ENCODE peak calls at places on chromosomes 5 and 9, in eight cellular contexts. Q, U, O, Y, B, J, E and M are unnamed samples.

GRCh38 chr9:99345936-99346335 is 123.9 kb downstream of the SEC61B start:
- DNase-seq in B (no peak), E (no peak), Q (no peak), J (no peak), Y (no peak), O (no peak), U (peak; percentile 60), M (peak; percentile 79)

GRCh38 chr5:145792840-145793239 is 42.3 kb downstream of the PRELID2 start:
- DNase-seq in E (no peak), B (no peak), J (no peak), O (no peak), Q (no peak), Y (no peak), U (no peak), M (no peak)

GRCh38 chr5:117519957-117520500 is 945.4 kb upstream of the SEMA6A start:
- DNase-seq in E (no peak), J (no peak), Y (no peak), B (no peak), Q (no peak), U (no peak), O (no peak), M (no peak)

GRCh38 chr9:19104528-19105282 is 2.0 kb upstream of the HAUS6 start:
- DNase-seq in J (no peak), Q (no peak), Y (no peak), B (peak; percentile 36), E (no peak), U (no peak), O (no peak), M (no peak)

GRCh38 chr5:72355706-72356299 is 35.6 kb downstream of the PTCD2 start:
- DNase-seq in E (no peak), J (no peak), U (peak; percentile 35), O (no peak), Y (peak; percentile 52), B (peak; percentile 19), Q (peak; percentile 23), M (peak; percentile 38)

GRCh38 chr9:38233343-38233742 is 159.2 kb upstream of the ALDH1B1 start:
- DNase-seq in U (no peak), O (no peak), B (no peak), J (no peak), Y (no peak), E (no peak), Q (no peak), M (no peak)

GRCh38 chr5:54462281-54462680 is 6.8 kb downstream of the HSPB3 start:
- DNase-seq in J (no peak), Y (no peak), B (no peak), O (no peak), E (no peak), U (no peak), Q (no peak), M (no peak)

GRCh38 chr5:3958389-3958788 is 362.8 kb downstream of the IRX1 start:
- DNase-seq in E (no peak), Q (no peak), Y (no peak), B (no peak), J (no peak), O (no peak), U (no peak), M (no peak)

GRCh38 chr9:20462410-20462809 is 159.9 kb downstream of the MLLT3 start:
- DNase-seq in Q (no peak), O (no peak), B (no peak), Y (no peak), J (no peak), U (no peak), E (no peak), M (no peak)

GRCh38 chr5:172505403-172505759 is 51.1 kb upstream of the SH3PXD2B start:
- DNase-seq in O (peak; percentile 4), E (no peak), U (no peak), B (no peak), J (peak; percentile 16), Y (no peak), Q (no peak), M (no peak)

GRCh38 chr9:137740311-137740710 is 121.5 kb downstream of the EHMT1 start:
- DNase-seq in O (no peak), Q (peak; percentile 54), E (peak; percentile 4), U (peak; percentile 76), J (no peak), Y (peak; percentile 66), B (no peak), M (peak; percentile 62)

GRCh38 chr9:93895535-93895934 is 59.6 kb downstream of the BARX1 start:
- DNase-seq in Q (peak; percentile 4), O (no peak), J (peak; percentile 5), Y (no peak), U (no peak), B (no peak), E (no peak), M (no peak)

GRCh38 chr5:128665747-128666355 is 127.8 kb upstream of the FBN2 start:
- DNase-seq in J (no peak), B (no peak), U (no peak), Y (no peak), Q (no peak), E (no peak), O (no peak), M (no peak)

GRCh38 chr5:128669803-128670202 is 131.8 kb upstream of the FBN2 start:
- DNase-seq in U (no peak), O (no peak), Y (no peak), Q (no peak), J (no peak), E (no peak), B (no peak), M (peak; percentile 64)

GRCh38 chr5:128667751-128668150 is 129.7 kb upstream of the FBN2 start:
- DNase-seq in B (no peak), O (no peak), J (no peak), U (no peak), E (no peak), Y (no peak), Q (no peak), M (peak; percentile 10)

GRCh38 chr5:128668921-128669320 is 130.9 kb upstream of the FBN2 start:
- DNase-seq in U (no peak), B (no peak), O (no peak), Q (no peak), J (no peak), Y (no peak), E (no peak), M (peak; percentile 51)

GRCh38 chr5:128667148-128667547 is 129.1 kb upstream of the FBN2 start:
- DNase-seq in Y (peak; percentile 18), J (no peak), B (no peak), E (no peak), U (no peak), O (no peak), Q (no peak), M (no peak)
- TF ChIP-seq CTCF in Y (peak; percentile 39), J (peak; percentile 31), B (no peak), E (no peak), U (no peak), O (no peak), Q (peak; percentile 48), M (no peak)

DNA sequence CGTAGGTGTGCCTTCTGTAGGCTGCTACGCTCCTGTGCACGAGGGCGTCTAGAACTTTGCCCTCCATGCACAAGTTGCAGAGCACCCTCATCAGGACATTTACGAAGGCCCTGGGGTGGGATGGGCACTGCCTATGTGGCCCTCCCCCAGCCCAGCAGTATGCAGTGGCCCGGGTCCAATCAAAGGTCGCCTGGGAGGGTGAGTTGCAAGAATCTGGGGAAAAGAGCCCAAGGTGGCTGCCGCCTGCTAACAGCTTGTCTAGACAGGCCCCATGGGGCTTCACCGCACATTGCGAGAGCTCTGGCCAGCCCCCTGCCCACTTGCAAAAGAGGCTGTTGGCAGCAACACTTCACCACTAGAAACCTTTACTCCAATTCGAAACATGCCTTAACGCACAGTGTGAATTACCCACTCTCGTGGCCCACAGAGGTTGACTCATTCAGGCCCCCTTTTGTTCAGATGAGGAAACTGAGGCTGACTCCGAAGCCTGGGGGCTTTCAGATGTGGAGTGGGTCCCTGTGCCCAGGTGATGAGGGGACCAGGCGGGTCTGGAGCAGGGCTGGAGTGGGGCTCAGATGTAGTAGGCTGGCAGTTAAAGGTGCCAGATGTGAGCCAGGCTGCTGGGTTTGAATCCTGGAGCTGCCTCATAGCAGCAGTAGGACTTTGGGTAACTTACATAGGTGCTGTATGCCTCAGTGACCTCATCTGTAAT is 31.8 kb upstream of the IL17B start:
- DNase-seq in Y (no peak), U (peak; percentile 65), E (no peak), O (no peak), B (no peak), Q (no peak), J (no peak), M (no peak)
- H3K4me3 ChIP-seq in Y (no peak overlapping the region), U (peak overlapping the region; percentile 86), E (peak overlapping the region; percentile 87), O (peak overlapping the region; percentile 50), B (no peak overlapping the region), Q (peak overlapping the region; percentile 63), J (peak overlapping the region; percentile 48), M (no peak overlapping the region)

GRCh38 chr5:1734908-1735289 is 64.7 kb downstream of the MRPL36 start:
- DNase-seq in Q (no peak), B (no peak), E (no peak), O (no peak), J (no peak), U (no peak), Y (no peak), M (no peak)

GRCh38 chr5:1735320-1735970 is 64.2 kb downstream of the MRPL36 start:
- DNase-seq in J (no peak), Q (no peak), E (no peak), Y (no peak), B (no peak), O (no peak), U (no peak), M (no peak)

GRCh38 chr5:1737790-1738405 is 61.7 kb downstream of the MRPL36 start:
- DNase-seq in Q (no peak), J (no peak), B (peak; percentile 49), U (peak; percentile 23), Y (no peak), E (no peak), O (no peak), M (peak; percentile 42)

GRCh38 chr5:1736065-1736464 is 63.6 kb downstream of the MRPL36 start:
- DNase-seq in O (no peak), Q (no peak), B (no peak), Y (no peak), E (no peak), U (no peak), J (no peak), M (no peak)

DNA sequence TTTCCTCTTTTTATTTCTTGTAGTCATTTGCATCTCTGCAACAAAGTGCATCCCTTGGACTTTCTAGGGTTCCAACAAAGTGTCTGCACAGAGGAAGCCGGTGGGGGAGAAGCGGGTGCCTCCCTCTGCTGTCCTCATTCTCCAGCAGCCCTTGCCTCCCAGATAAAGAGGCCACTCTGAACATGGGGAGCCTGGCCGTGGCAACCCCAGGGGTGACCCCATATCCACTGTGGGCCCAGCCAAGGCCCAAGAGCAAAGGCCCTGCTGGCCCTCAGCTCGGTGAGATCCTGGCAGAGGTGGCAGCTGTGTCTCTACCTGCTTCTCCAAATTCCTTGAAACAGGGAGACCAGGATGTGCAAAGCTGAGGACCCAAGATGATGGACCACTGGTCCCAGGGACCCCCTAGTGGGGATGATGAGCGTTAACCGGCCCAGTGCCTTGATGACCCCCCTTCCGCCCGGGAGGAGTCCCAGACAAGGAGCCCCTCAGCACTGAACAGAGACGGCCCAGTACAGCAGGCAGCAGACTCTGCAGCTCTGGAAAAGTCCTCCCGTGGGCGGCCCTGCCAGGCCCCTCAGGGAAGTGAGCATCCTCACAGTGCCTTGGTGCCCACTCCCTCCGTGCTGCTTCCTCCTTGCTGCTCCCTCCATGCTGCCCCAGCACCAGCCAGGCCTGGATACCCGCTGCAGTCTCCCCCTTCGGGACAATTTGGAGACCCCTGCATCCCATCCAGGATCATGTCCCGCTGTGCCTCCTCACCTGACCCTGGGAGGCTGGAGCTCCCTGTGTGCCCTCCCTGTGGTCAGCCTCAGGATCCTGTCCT is 62.5 kb downstream of the MRPL36 start:
- DNase-seq in E (no peak), J (no peak), Q (no peak), O (no peak), B (no peak), Y (no peak), U (no peak), M (no peak)
- TF ChIP-seq CTCF in E (no peak), J (no peak), Q (no peak), O (no peak), B (no peak), Y (no peak), U (no peak), M (no peak)

GRCh38 chr5:132322266-132322665 is 28.1 kb downstream of the SLC22A4 start:
- DNase-seq in Q (no peak), O (no peak), E (no peak), B (no peak), U (no peak), J (no peak), Y (no peak), M (no peak)
- H3K4me3 ChIP-seq in Q (no peak overlapping the region), O (no peak overlapping the region), E (no peak overlapping the region), B (no peak overlapping the region), U (no peak overlapping the region), J (no peak overlapping the region), Y (no peak overlapping the region), M (no peak overlapping the region)